ENCODE peak calls at places on chromosomes 7 and 10, in six cellular contexts. Q, H, D, U, R and A are unnamed samples. For H3K4me1 and H3K36me3, the result is how much of the 10 kb centered on the place peaks cover.

GRCh38 chr10:15802375-15802949 is 57.8 kb downstream of the MINDY3 start:
- DNase-seq in Q (no peak), H (no peak), D (no peak), U (no peak), R (no peak), A (no peak)

GRCh38 chr7:127619681-127620405 is 1.9 kb upstream of the PAX4 start:
- DNase-seq in Q (no peak), H (peak), D (no peak), U (no peak), R (no peak), A (no peak)

GRCh38 chr7:87797395-87797794 is 78.8 kb downstream of the SLC25A40 start:
- DNase-seq in Q (no peak), H (no peak), D (no peak), U (no peak), R (no peak), A (no peak)

GRCh38 chr10:28892818-28893547 is 215.7 kb downstream of the BAMBI start:
- DNase-seq in Q (no peak), H (no peak), D (peak), U (no peak), R (no peak), A (no peak)

GRCh38 chr10:4199196-4199595 is 414.2 kb upstream of the KLF6 start:
- DNase-seq in Q (no peak), H (no peak), D (no peak), U (no peak), R (no peak), A (no peak)

GRCh38 chr10:32072025-32072787 is 16.0 kb upstream of the KIF5B start:
- DNase-seq in Q (no peak), H (no peak), D (no peak), U (no peak), R (no peak), A (no peak)

GRCh38 chr7:81887098-81887497 is 117.3 kb upstream of the HGF start:
- DNase-seq in Q (peak), H (no peak), D (peak), U (no peak), R (no peak), A (no peak)

GRCh38 chr10:129966831-129967578 is 2.9 kb upstream of the EBF3 start:
- DNase-seq in Q (no peak), H (no peak), D (no peak), U (no peak), R (no peak), A (no peak)

GRCh38 chr10:117549100-117549499 is 6.6 kb downstream of the EMX2 start:
- DNase-seq in Q (no peak), H (no peak), D (no peak), U (no peak), R (no peak), A (no peak)

GRCh38 chr7:26709210-26709990 is 155.0 kb downstream of the SKAP2 start:
- DNase-seq in Q (no peak), H (no peak), D (no peak), U (no peak), R (no peak), A (no peak)

GRCh38 chr7:110522061-110522750 is 568.7 kb upstream of the LRRN3 start:
- DNase-seq in Q (no peak), H (no peak), D (peak), U (no peak), R (no peak), A (no peak)

GRCh38 chr7:116325517-116325916 is 115.2 kb downstream of the TES start:
- DNase-seq in Q (no peak), H (no peak), D (peak), U (no peak), R (no peak), A (no peak)

GRCh38 chr7:36677769-36678435 is 46.4 kb downstream of the AOAH start:
- DNase-seq in Q (no peak), H (no peak), D (no peak), U (no peak), R (no peak), A (no peak)

GRCh38 chr10:25487266-25487665 is 312.5 kb downstream of the GPR158 start:
- DNase-seq in Q (no peak), H (no peak), D (no peak), U (no peak), R (no peak), A (no peak)

GRCh38 chr10:80204193-80204714 is 1.1 kb downstream of the ANXA11 start:
- DNase-seq in Q (no peak), H (peak), D (no peak), U (peak), R (no peak), A (peak)

GRCh38 chr7:29883462-29884398 is 77.4 kb downstream of the WIPF3 start:
- DNase-seq in Q (no peak), H (peak), D (no peak), U (peak), R (peak), A (peak)

DNA sequence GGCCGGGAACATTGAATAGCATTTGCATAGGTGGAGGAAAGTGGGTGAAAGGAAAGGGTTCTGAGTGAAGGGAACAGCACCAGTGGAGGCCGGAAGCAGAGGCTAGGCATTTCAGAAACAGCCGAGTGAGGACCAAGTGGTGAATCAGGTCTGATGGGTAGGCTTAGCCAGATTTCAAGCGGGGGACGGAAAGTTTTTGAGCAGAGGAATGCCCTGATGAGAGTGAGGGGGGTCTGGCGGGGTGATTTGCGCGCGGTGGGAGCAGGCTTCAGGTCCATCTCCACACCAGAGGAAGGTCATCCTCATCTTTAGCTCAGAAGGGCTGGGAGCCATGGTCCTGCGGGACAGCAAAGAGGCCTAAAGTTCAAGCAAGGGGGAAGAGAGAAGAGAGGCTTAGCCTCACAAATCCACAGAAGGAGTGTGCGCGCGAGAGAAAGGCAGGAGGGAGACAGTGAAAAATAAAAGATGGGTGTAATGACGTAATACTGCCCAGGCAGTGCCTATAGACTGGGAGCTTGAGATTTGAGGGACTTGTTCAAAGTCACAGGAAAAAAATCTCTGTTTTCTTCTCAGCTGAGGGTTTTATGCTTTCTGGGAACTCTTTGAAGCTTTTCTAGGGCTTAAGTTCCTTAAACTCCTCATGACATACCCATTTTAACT is 1.0 kb upstream of the DENND2A start:
- DNase-seq in Q (no peak), H (no peak), D (no peak), U (no peak), R (no peak), A (no peak)
- H3K4me3 ChIP-seq in Q (no peak), H (no peak), D (no peak), U (no peak), R (peak), A (no peak)

GRCh38 chr10:116403740-116404250 is 23.9 kb upstream of the PNLIPRP3 start:
- DNase-seq in Q (no peak), H (no peak), D (no peak), U (no peak), R (no peak), A (no peak)
- H3K4me1 ChIP-seq in Q (under half), H (under half), D (under half), U (under half), R (under half), A (under half)

GRCh38 chr7:18290223-18290622 is 205.3 kb upstream of the HDAC9 start:
- DNase-seq in Q (no peak), H (no peak), D (no peak), U (no peak), R (no peak), A (no peak)

GRCh38 chr7:18293759-18294158 is 201.8 kb upstream of the HDAC9 start:
- DNase-seq in Q (no peak), H (no peak), D (no peak), U (no peak), R (no peak), A (no peak)

GRCh38 chr7:18290865-18291264 is 204.7 kb upstream of the HDAC9 start:
- DNase-seq in Q (no peak), H (no peak), D (no peak), U (no peak), R (no peak), A (no peak)

GRCh38 chr7:18294408-18294807 is 201.1 kb upstream of the HDAC9 start:
- DNase-seq in Q (no peak), H (no peak), D (no peak), U (no peak), R (no peak), A (no peak)

DNA sequence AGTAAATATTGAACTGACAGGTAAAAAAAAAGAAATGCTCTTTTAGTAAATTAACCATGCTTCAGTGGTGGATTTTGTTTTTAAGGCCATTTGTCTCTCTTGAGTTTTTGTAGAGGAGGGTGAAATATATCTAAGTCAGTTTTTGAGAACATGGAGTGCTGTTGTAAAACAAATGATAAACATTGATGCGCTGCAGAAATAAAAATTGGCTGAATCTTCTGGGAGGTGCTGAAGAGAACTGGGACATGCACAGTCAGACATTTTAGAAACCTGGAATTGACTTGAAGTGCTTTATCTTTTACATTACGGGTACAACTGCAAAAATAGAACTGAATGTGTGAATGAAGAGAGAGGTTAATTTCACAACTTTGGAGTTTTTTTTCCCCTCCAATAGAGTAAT is 203.0 kb upstream of the HDAC9 start:
- DNase-seq in Q (no peak), H (no peak), D (no peak), U (no peak), R (no peak), A (no peak)
- H3K36me3 ChIP-seq in Q (under half), H (under half), D (under half), U (under half), R (under half), A (under half)

DNA sequence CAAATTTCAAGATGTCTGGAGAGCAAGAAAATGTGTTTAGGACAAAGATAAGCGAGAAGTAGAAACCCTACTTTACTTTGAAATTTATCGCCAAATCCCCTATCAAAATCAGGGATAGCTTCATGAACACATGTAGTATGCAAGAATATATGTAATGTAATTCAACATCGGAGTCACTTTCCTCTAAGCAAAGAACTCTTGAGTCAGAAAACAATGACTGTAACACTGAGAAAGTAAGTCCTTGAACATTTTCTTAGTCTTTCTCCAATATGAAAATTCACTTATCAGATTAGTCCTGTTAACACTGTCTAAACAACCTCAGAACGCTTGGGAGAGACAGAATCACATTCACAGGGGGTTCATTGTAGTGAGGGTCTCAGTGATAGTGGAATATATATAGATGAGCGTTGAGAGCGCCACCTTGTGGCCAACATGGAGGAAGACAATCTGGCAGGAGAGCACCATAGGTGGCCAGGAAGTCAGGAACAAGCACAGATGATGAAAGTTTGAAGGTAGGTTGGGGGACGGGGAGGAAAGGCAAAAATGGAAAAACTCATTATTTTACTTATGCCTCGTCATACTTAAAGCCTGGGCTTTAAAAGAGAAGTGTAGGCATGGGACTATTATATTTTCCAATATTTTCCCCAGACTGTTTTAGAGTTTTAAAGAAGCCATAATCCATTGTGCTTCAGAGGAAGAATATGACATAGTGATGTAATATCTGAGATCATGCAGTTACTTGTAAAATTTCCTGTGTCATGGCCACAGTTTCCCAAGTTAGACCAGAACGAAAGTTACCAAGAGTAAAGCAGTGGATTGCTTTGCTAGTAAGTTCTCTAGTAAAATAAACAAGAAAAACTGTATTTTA is 115.5 kb upstream of the GNAI1 start:
- DNase-seq in Q (no peak), H (peak), D (peak), U (peak), R (no peak), A (peak)
- H3K4me3 ChIP-seq in Q (no peak), H (no peak), D (no peak), U (no peak), R (no peak), A (no peak)

GRCh38 chr10:78299861-78300453 is 266.3 kb downstream of the RPS24 start:
- DNase-seq in Q (peak), H (no peak), D (no peak), U (no peak), R (peak), A (no peak)
- H3K4me1 ChIP-seq in Q (under half), H (under half), D (under half), U (under half), R (under half), A (under half)

DNA sequence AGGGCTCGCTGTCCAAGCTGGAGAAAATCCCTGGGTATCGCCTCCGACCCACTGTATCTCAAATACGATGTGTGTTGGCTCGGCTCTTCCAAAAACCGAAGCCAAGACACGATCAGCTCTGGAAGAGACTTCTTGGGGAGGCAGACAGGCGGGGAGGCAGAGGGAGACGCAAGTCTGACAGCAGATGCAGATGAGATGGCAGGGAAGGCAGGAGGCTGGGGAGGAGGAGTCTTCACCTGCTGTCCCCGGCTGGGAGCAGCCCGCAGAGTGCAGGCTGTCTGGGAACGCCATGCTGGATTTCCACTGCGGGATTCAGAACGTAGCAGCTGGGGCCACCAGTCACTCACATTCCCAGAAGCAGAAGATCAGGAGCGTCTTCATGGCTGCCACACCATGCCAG is 29.5 kb downstream of the CTBP2 start:
- DNase-seq in Q (no peak), H (peak), D (no peak), U (no peak), R (peak), A (no peak)
- H3K36me3 ChIP-seq in Q (under half), H (under half), D (under half), U (under half), R (under half), A (under half)

GRCh38 chr7:64882341-64883112 is 20.5 kb upstream of the ZNF273 start:
- DNase-seq in Q (no peak), H (peak), D (no peak), U (no peak), R (peak), A (peak)
- H3K4me3 ChIP-seq in Q (no peak), H (no peak), D (peak), U (no peak), R (peak), A (no peak)